ENCODE peak calls at places on chromosomes 1 and 21, in eight cellular contexts. K is heart left ventricle; A is K562; N is aorta; Y is adrenal gland; X is CD8-positive, alpha-beta memory T cell; V is psoas muscle; M is stomach. P is an unnamed sample. For H3K4me1, the result is how much of the 10 kb centered on the place peaks cover.

GRCh38 chr21:41536076-41536826 is 28.3 kb upstream of the TMPRSS2 start:
- DNase-seq in K (no peak), N (no peak), V (no peak), Y (no peak), M (peak), A (no peak), X (no peak), P (peak)

GRCh38 chr1:240683576-240683975 is 71.6 kb upstream of the GREM2 start:
- DNase-seq in K (no peak), Y (no peak), M (no peak), A (no peak), V (peak), N (no peak), X (no peak), P (peak)

GRCh38 chr1:11492235-11492634 is 13.3 kb downstream of the DISP3 start:
- DNase-seq in X (no peak), A (no peak), Y (no peak), M (no peak), V (no peak), N (no peak), K (no peak), P (no peak)

GRCh38 chr21:45531393-45532215 is 10.6 kb downstream of the SLC19A1 start:
- DNase-seq in N (peak), X (no peak), K (peak), V (peak), Y (peak), A (no peak), M (peak), P (no peak)

GRCh38 chr1:181423301-181423918 is 59.9 kb upstream of the CACNA1E start:
- DNase-seq in K (peak), V (no peak), A (peak), M (peak), X (peak), N (no peak), Y (peak), P (peak)

GRCh38 chr1:228154685-228155571 is 5.2 kb downstream of the GJC2 start:
- DNase-seq in N (peak), K (peak), X (no peak), V (no peak), M (no peak), A (no peak), Y (no peak), P (no peak)

GRCh38 chr21:36927718-36928117 is 38.8 kb downstream of the HLCS start:
- DNase-seq in N (peak), A (peak), V (peak), X (peak), K (peak), M (peak), Y (peak), P (peak)

GRCh38 chr1:174407705-174408104 is 40.1 kb upstream of the GPR52 start:
- DNase-seq in Y (no peak), K (no peak), M (no peak), N (no peak), V (no peak), A (no peak), X (no peak), P (no peak)

GRCh38 chr1:20200966-20201365 is 14.6 kb upstream of the PLA2G2C start:
- DNase-seq in K (no peak), Y (no peak), N (no peak), M (no peak), V (no peak), X (no peak), A (no peak), P (no peak)

GRCh38 chr1:74502432-74502831 is 10.0 kb downstream of the LRRC53 start:
- DNase-seq in A (no peak), X (no peak), M (no peak), Y (no peak), N (no peak), V (no peak), K (no peak), P (no peak)

GRCh38 chr21:46393941-46394818 is 64.5 kb upstream of the DIP2A start:
- DNase-seq in M (no peak), Y (peak), K (no peak), N (peak), V (peak), X (no peak), A (no peak), P (no peak)

GRCh38 chr1:88509369-88509768 is 174.7 kb upstream of the PKN2 start:
- DNase-seq in M (no peak), Y (no peak), N (no peak), K (no peak), X (no peak), V (no peak), A (no peak), P (no peak)

GRCh38 chr1:230818411-230818810 is 49.9 kb downstream of the C1orf198 start:
- DNase-seq in Y (no peak), V (no peak), A (no peak), N (no peak), M (no peak), X (no peak), K (no peak), P (no peak)

GRCh38 chr1:56577859-56578663 is 1.3 kb downstream of the PLPP3 start:
- DNase-seq in N (peak), A (no peak), V (peak), X (no peak), M (peak), Y (peak), K (peak), P (peak)

GRCh38 chr1:43836267-43836951 is 97.2 kb upstream of the ARTN start:
- DNase-seq in A (peak), X (peak), M (peak), N (peak), Y (peak), V (peak), K (peak), P (peak)

GRCh38 chr1:33822396-33822795 is 41.5 kb upstream of the HMGB4 start:
- DNase-seq in K (no peak), Y (no peak), N (no peak), X (no peak), M (no peak), A (no peak), V (no peak), P (no peak)

GRCh38 chr1:64117492-64117891 is 85.9 kb upstream of the UBE2U start:
- DNase-seq in X (no peak), N (no peak), M (no peak), A (no peak), K (no peak), Y (no peak), V (no peak), P (no peak)

GRCh38 chr21:39020751-39021474 is 162.3 kb downstream of the PSMG1 start:
- DNase-seq in X (no peak), V (no peak), A (no peak), K (no peak), M (no peak), N (no peak), Y (peak), P (no peak)

GRCh38 chr21:35579520-35580293 is 480.6 kb downstream of the SETD4 start:
- DNase-seq in A (no peak), X (no peak), Y (no peak), M (no peak), V (no peak), K (no peak), N (no peak), P (no peak)

GRCh38 chr1:1005774-1006304 is 5.9 kb upstream of the HES4 start:
- DNase-seq in K (no peak), M (no peak), V (peak), N (no peak), A (no peak), Y (no peak), X (no peak), P (no peak)

GRCh38 chr1:43271186-43272118 is 1.7 kb downstream of the TMEM125 start:
- DNase-seq in M (peak), V (no peak), K (no peak), A (no peak), Y (peak), N (peak), X (no peak), P (no peak)

GRCh38 chr1:21307210-21307609 is 16.9 kb upstream of the ECE1 start:
- DNase-seq in Y (no peak), A (no peak), K (no peak), M (no peak), N (no peak), V (no peak), X (no peak), P (no peak)

GRCh38 chr1:179742717-179743678 is at the start of gene FAM163A:
- DNase-seq in M (no peak), V (no peak), Y (no peak), X (no peak), A (no peak), K (peak), N (no peak), P (no peak)

GRCh38 chr1:30743584-30744059 is 14.0 kb downstream of the LAPTM5 start:
- DNase-seq in K (no peak), M (no peak), A (no peak), X (peak), Y (no peak), N (no peak), V (no peak), P (no peak)

GRCh38 chr1:27402349-27402754 is 9.9 kb downstream of the GPR3 start:
- DNase-seq in M (peak), V (peak), K (peak), Y (peak), A (peak), X (no peak), N (peak), P (peak)

GRCh38 chr1:151988405-151988851 is 5.2 kb downstream of the S100A10 start:
- DNase-seq in N (no peak), Y (peak), K (no peak), V (no peak), X (no peak), M (no peak), A (peak), P (peak)

GRCh38 chr1:43934279-43934985 is 831 bp downstream of the ARTN start:
- DNase-seq in Y (peak), X (peak), V (peak), N (peak), K (peak), M (peak), A (peak), P (peak)

GRCh38 chr1:88890790-88891317 is 513 bp downstream of the GTF2B start:
- DNase-seq in V (no peak), M (peak), K (no peak), A (peak), X (peak), Y (peak), N (no peak), P (peak)

GRCh38 chr21:44574457-44575306 is 1.2 kb downstream of the KRTAP10-4 start:
- DNase-seq in N (peak), M (peak), A (no peak), Y (no peak), K (no peak), V (no peak), X (no peak), P (peak)

GRCh38 chr1:3460653-3461237 is 6.3 kb downstream of the ARHGEF16 start:
- DNase-seq in X (no peak), Y (no peak), K (peak), V (peak), M (no peak), A (no peak), N (no peak), P (peak)
- H3K4me1 ChIP-seq in X (under half), Y (under half), K (under half), V (under half), M (half or more), A (under half), N (under half), P (under half)

GRCh38 chr1:155094622-155094948 is 15.9 kb downstream of the EFNA3 start:
- DNase-seq in A (no peak), V (no peak), X (no peak), K (no peak), M (no peak), N (no peak), Y (no peak), P (no peak)

GRCh38 chr1:155093938-155094621 is 15.4 kb downstream of the EFNA3 start:
- DNase-seq in A (peak), M (no peak), N (peak), V (no peak), X (no peak), Y (no peak), K (no peak), P (peak)

GRCh38 chr1:155091071-155092051 is 12.7 kb downstream of the EFNA3 start:
- DNase-seq in V (peak), X (peak), Y (peak), K (peak), A (peak), M (peak), N (peak), P (peak)

GRCh38 chr1:155092641-155093040 is 14.0 kb downstream of the EFNA3 start:
- DNase-seq in Y (no peak), X (no peak), N (no peak), K (no peak), V (no peak), M (no peak), A (no peak), P (no peak)

GRCh38 chr1:155092131-155092530 is 13.5 kb downstream of the EFNA3 start:
- DNase-seq in A (peak), N (no peak), X (no peak), Y (no peak), K (no peak), M (no peak), V (no peak), P (no peak)
- H3K4me3 ChIP-seq in A (no peak), N (no peak), X (no peak), Y (no peak), K (no peak), M (no peak), V (no peak), P (no peak)

DNA sequence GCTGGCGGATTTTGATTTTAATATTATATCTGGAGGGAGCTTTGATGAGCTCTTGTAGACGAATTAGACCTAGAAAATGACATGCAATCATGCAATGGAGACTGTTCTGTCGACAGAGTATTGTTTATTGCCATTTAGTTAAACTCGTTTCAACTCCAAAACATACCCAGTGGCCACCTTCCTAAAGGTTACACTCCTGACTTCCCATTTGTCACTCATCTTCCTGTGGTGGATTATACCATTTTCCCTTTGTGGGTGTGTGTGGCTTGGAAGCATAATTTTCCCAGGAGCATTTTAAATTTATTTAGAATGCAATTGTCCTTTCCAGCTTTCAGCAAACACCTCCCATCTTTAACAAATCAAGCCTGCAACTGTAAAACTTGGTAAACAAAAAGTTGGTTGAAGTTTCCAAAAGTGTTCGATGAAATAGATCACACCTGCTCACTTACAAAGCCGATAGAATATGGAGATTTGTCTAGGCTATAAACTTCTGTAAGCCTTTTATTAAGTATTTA is 266.6 kb downstream of the GRIK1 start:
- DNase-seq in N (no peak), Y (no peak), M (no peak), X (no peak), K (no peak), A (no peak), V (no peak), P (no peak)
- H3K4me1 ChIP-seq in N (under half), Y (under half), M (under half), X (under half), K (under half), A (under half), V (under half), P (under half)

GRCh38 chr21:29499229-29499628 is 200.5 kb downstream of the BACH1 start:
- DNase-seq in V (no peak), M (no peak), X (no peak), K (no peak), N (no peak), A (no peak), Y (no peak), P (no peak)
- H3K4me3 ChIP-seq in V (no peak), M (no peak), X (no peak), K (no peak), N (no peak), A (no peak), Y (no peak), P (no peak)

GRCh38 chr1:208164609-208165008 is 79.6 kb downstream of the PLXNA2 start:
- DNase-seq in M (no peak), K (no peak), N (no peak), A (peak), X (no peak), V (no peak), Y (no peak), P (no peak)

GRCh38 chr1:208163542-208163941 is 80.6 kb downstream of the PLXNA2 start:
- DNase-seq in K (no peak), Y (no peak), M (no peak), V (no peak), X (no peak), A (no peak), N (no peak), P (no peak)

GRCh38 chr1:208161005-208161404 is 83.2 kb downstream of the PLXNA2 start:
- DNase-seq in Y (no peak), A (no peak), N (no peak), K (no peak), M (no peak), X (no peak), V (no peak), P (no peak)

GRCh38 chr1:208161656-208162375 is 82.4 kb downstream of the PLXNA2 start:
- DNase-seq in Y (no peak), X (no peak), K (no peak), V (no peak), N (no peak), M (no peak), A (peak), P (no peak)

GRCh38 chr1:208162903-208163302 is 81.3 kb downstream of the PLXNA2 start:
- DNase-seq in M (no peak), K (peak), A (no peak), N (no peak), X (no peak), Y (no peak), V (no peak), P (peak)
- H3K4me1 ChIP-seq in M (half or more), K (half or more), A (under half), N (under half), X (under half), Y (under half), V (half or more), P (under half)